ENCODE peak calls at places on chromosomes 13 and 19, in five cellular contexts. C is EL, P is NCI-H1105, E is germinal center, D is nucleus accumbens. T is an unnamed sample.
A peak's percentile ranks its signal among the peaks of the same experiment; 100 is the strongest.

GRCh38 chr19:32448026-32448425 is 42.5 kb downstream of the DPY19L3 start:
- DNase-seq in C (no peak), P (no peak), E (no peak), D (no peak), T (no peak)

GRCh38 chr13:48235100-48235813 is 2.3 kb downstream of the ITM2B start:
- DNase-seq in C (peak; percentile 62), P (no peak), E (no peak), D (no peak), T (no peak)

GRCh38 chr19:33811736-33812387 is 15.2 kb downstream of the KCTD15 start:
- DNase-seq in C (peak; percentile 9), P (no peak), E (no peak), D (no peak), T (no peak)

GRCh38 chr19:44741258-44741731 is 7.2 kb upstream of the BCL3 start:
- DNase-seq in C (no peak), P (no peak), E (no peak), D (no peak), T (no peak)

GRCh38 chr13:113491418-113491883 is 940 bp upstream of the DCUN1D2 start:
- DNase-seq in C (peak; percentile 40), P (no peak), E (peak; percentile 27), D (no peak), T (no peak)

GRCh38 chr13:19860884-19861655 is 2.4 kb downstream of the ZMYM5 start:
- DNase-seq in C (peak; percentile 86), P (no peak), E (no peak), D (no peak), T (no peak)

GRCh38 chr19:55536951-55537740 is at the start of gene SBK2:
- DNase-seq in C (no peak), P (no peak), E (no peak), D (no peak), T (no peak)

GRCh38 chr13:113417008-113417735 is 36.1 kb downstream of the ADPRHL1 start:
- DNase-seq in C (no peak), P (no peak), E (no peak), D (no peak), T (no peak)

GRCh38 chr13:100208002-100208401 is 119.1 kb downstream of the PCCA start:
- DNase-seq in C (no peak), P (no peak), E (no peak), D (no peak), T (no peak)

GRCh38 chr13:97322740-97323342 is 100.7 kb downstream of the MBNL2 start:
- DNase-seq in C (peak; percentile 55), P (no peak), E (no peak), D (no peak), T (no peak)

GRCh38 chr13:29911781-29912478 is 61.5 kb upstream of the UBL3 start:
- DNase-seq in C (no peak), P (no peak), E (no peak), D (no peak), T (no peak)

GRCh38 chr19:2820112-2820702 is 539 bp downstream of the ZNF554 start:
- DNase-seq in C (peak; percentile 26), P (peak; percentile 21), E (no peak), D (no peak), T (no peak)

GRCh38 chr13:49020940-49021548 is 45.3 kb downstream of the FNDC3A start:
- DNase-seq in C (peak; percentile 29), P (no peak), E (no peak), D (no peak), T (no peak)

GRCh38 chr13:51047434-51048165 is 63.5 kb downstream of the C13orf42 start:
- DNase-seq in C (no peak), P (no peak), E (no peak), D (no peak), T (no peak)

GRCh38 chr13:48783181-48783630 is 129.5 kb downstream of the CYSLTR2 start:
- DNase-seq in C (peak; percentile 92), P (no peak), E (no peak), D (no peak), T (no peak)

GRCh38 chr19:6362351-6362801 is 1.0 kb downstream of the CLPP start:
- DNase-seq in C (peak; percentile 48), P (no peak), E (no peak), D (no peak), T (no peak)

GRCh38 chr19:11397089-11397610 is 13.0 kb upstream of the EPOR start:
- DNase-seq in C (no peak), P (no peak), E (no peak), D (no peak), T (no peak)

GRCh38 chr19:21765151-21765550 is 2.2 kb downstream of the ZNF100 start:
- DNase-seq in C (no peak), P (no peak), E (no peak), D (no peak), T (no peak)

GRCh38 chr19:2774953-2775555 is 8.0 kb downstream of the SGTA start:
- DNase-seq in C (no peak), P (no peak), E (no peak), D (no peak), T (no peak)

GRCh38 chr19:39514840-39515550 is at the start of gene SELENOV:
- DNase-seq in C (no peak), P (no peak), E (no peak), D (no peak), T (no peak)

GRCh38 chr13:75217949-75218348 is 264.0 kb downstream of the TBC1D4 start:
- DNase-seq in C (peak; percentile 62), P (no peak), E (no peak), D (no peak), T (peak; percentile 31)

GRCh38 chr19:3122512-3122870 is 13.3 kb upstream of the GNA15 start:
- DNase-seq in C (no peak), P (no peak), E (no peak), D (no peak), T (no peak)

GRCh38 chr13:41137241-41137640 is 4.6 kb upstream of the KBTBD6 start:
- DNase-seq in C (peak; percentile 47), P (no peak), E (no peak), D (no peak), T (no peak)

GRCh38 chr13:112161441-112162301 is 94.7 kb downstream of the SOX1 start:
- DNase-seq in C (no peak), P (no peak), E (no peak), D (no peak), T (no peak)

GRCh38 chr13:94209110-94209509 is 270.4 kb downstream of the DCT start:
- DNase-seq in C (no peak), P (no peak), E (no peak), D (no peak), T (no peak)

GRCh38 chr19:17001603-17002183 is 24.9 kb downstream of the CPAMD8 start:
- DNase-seq in C (no peak), P (no peak), E (no peak), D (no peak), T (no peak)